ENCODE peak calls at places on chromosomes 1 and 21, in seven cellular contexts. One of them, this sample, is unnamed.

GRCh38 chr1:171645553-171646336 is 6.7 kb downstream of the MYOC start:
- DNase-seq in esophagus muscularis mucosa: peak; percentile 93
- DNase-seq in GM12891: no peak
- DNase-seq in HCT116: no peak
- DNase-seq in suprapubic skin: no peak
- DNase-seq in breast epithelium: no peak
- DNase-seq in stomach: no peak
- DNase-seq in this sample: peak; percentile 97

GRCh38 chr1:107623431-107623830 is 341.5 kb downstream of the VAV3 start:
- DNase-seq in esophagus muscularis mucosa: no peak
- DNase-seq in GM12891: no peak
- DNase-seq in HCT116: no peak
- DNase-seq in suprapubic skin: no peak
- DNase-seq in breast epithelium: no peak
- DNase-seq in stomach: no peak
- DNase-seq in this sample: no peak

GRCh38 chr1:235012436-235013210 is 116.0 kb downstream of the TOMM20 start:
- DNase-seq in esophagus muscularis mucosa: no peak
- DNase-seq in GM12891: no peak
- DNase-seq in HCT116: no peak
- DNase-seq in suprapubic skin: peak; percentile 67
- DNase-seq in breast epithelium: no peak
- DNase-seq in stomach: no peak
- DNase-seq in this sample: no peak

GRCh38 chr1:100188617-100189016 is 10.6 kb upstream of the LRRC39 start:
- DNase-seq in esophagus muscularis mucosa: no peak
- DNase-seq in GM12891: no peak
- DNase-seq in HCT116: no peak
- DNase-seq in suprapubic skin: no peak
- DNase-seq in breast epithelium: no peak
- DNase-seq in stomach: no peak
- DNase-seq in this sample: peak; percentile 67

GRCh38 chr1:49102752-49103151 is 326.1 kb upstream of the BEND5 start:
- DNase-seq in esophagus muscularis mucosa: no peak
- DNase-seq in GM12891: no peak
- DNase-seq in HCT116: no peak
- DNase-seq in suprapubic skin: no peak
- DNase-seq in breast epithelium: no peak
- DNase-seq in stomach: no peak
- DNase-seq in this sample: no peak

GRCh38 chr1:236287757-236288619 is 6.2 kb upstream of the ERO1B start:
- DNase-seq in esophagus muscularis mucosa: no peak
- DNase-seq in GM12891: no peak
- DNase-seq in HCT116: no peak
- DNase-seq in suprapubic skin: no peak
- DNase-seq in breast epithelium: no peak
- DNase-seq in stomach: no peak
- DNase-seq in this sample: peak; percentile 87

GRCh38 chr1:99527078-99527477 is 118.8 kb upstream of the PALMD start:
- DNase-seq in esophagus muscularis mucosa: no peak
- DNase-seq in GM12891: no peak
- DNase-seq in HCT116: no peak
- DNase-seq in suprapubic skin: no peak
- DNase-seq in breast epithelium: no peak
- DNase-seq in stomach: no peak
- DNase-seq in this sample: no peak

GRCh38 chr1:242205622-242206489 is 207.0 kb upstream of the MAP1LC3C start:
- DNase-seq in esophagus muscularis mucosa: no peak
- DNase-seq in GM12891: no peak
- DNase-seq in HCT116: no peak
- DNase-seq in suprapubic skin: no peak
- DNase-seq in breast epithelium: no peak
- DNase-seq in stomach: no peak
- DNase-seq in this sample: no peak

GRCh38 chr1:235093685-235094592 is 34.7 kb downstream of the TOMM20 start:
- DNase-seq in esophagus muscularis mucosa: no peak
- DNase-seq in GM12891: peak; percentile 65
- DNase-seq in HCT116: no peak
- DNase-seq in suprapubic skin: no peak
- DNase-seq in breast epithelium: peak; percentile 71
- DNase-seq in stomach: peak; percentile 86
- DNase-seq in this sample: peak; percentile 85

GRCh38 chr1:163442214-163442765 is 120.5 kb downstream of the NUF2 start:
- DNase-seq in esophagus muscularis mucosa: no peak
- DNase-seq in GM12891: no peak
- DNase-seq in HCT116: no peak
- DNase-seq in suprapubic skin: no peak
- DNase-seq in breast epithelium: no peak
- DNase-seq in stomach: no peak
- DNase-seq in this sample: no peak

GRCh38 chr1:151047925-151048644 is 534 bp downstream of the C1orf56 start:
- DNase-seq in esophagus muscularis mucosa: no peak
- DNase-seq in GM12891: peak; percentile 67
- DNase-seq in HCT116: no peak
- DNase-seq in suprapubic skin: peak; percentile 88
- DNase-seq in breast epithelium: peak; percentile 69
- DNase-seq in stomach: peak; percentile 77
- DNase-seq in this sample: peak; percentile 89

GRCh38 chr1:208089971-208090755 is 154.0 kb downstream of the PLXNA2 start:
- DNase-seq in esophagus muscularis mucosa: no peak
- DNase-seq in GM12891: no peak
- DNase-seq in HCT116: no peak
- DNase-seq in suprapubic skin: no peak
- DNase-seq in breast epithelium: peak; percentile 74
- DNase-seq in stomach: no peak
- DNase-seq in this sample: peak; percentile 74

GRCh38 chr1:111770916-111771315 is 15.2 kb downstream of the DDX20 start:
- DNase-seq in esophagus muscularis mucosa: no peak
- DNase-seq in GM12891: no peak
- DNase-seq in HCT116: no peak
- DNase-seq in suprapubic skin: no peak
- DNase-seq in breast epithelium: no peak
- DNase-seq in stomach: no peak
- DNase-seq in this sample: no peak

GRCh38 chr1:168273575-168273974 is 7.1 kb upstream of the TBX19 start:
- DNase-seq in esophagus muscularis mucosa: no peak
- DNase-seq in GM12891: no peak
- DNase-seq in HCT116: no peak
- DNase-seq in suprapubic skin: no peak
- DNase-seq in breast epithelium: no peak
- DNase-seq in stomach: no peak
- DNase-seq in this sample: no peak

GRCh38 chr1:119453021-119453420 is 38.1 kb downstream of the HSD3B2 start:
- DNase-seq in esophagus muscularis mucosa: no peak
- DNase-seq in GM12891: no peak
- DNase-seq in HCT116: no peak
- DNase-seq in suprapubic skin: no peak
- DNase-seq in breast epithelium: no peak
- DNase-seq in stomach: no peak
- DNase-seq in this sample: no peak

GRCh38 chr1:19969898-19970660 is 9.3 kb downstream of the PLA2G2A start:
- DNase-seq in esophagus muscularis mucosa: no peak
- DNase-seq in GM12891: no peak
- DNase-seq in HCT116: no peak
- DNase-seq in suprapubic skin: no peak
- DNase-seq in breast epithelium: no peak
- DNase-seq in stomach: no peak
- DNase-seq in this sample: no peak

GRCh38 chr1:25567710-25568089 is 24.3 kb downstream of the LDLRAP1 start:
- DNase-seq in esophagus muscularis mucosa: no peak
- DNase-seq in GM12891: no peak
- DNase-seq in HCT116: no peak
- DNase-seq in suprapubic skin: no peak
- DNase-seq in breast epithelium: no peak
- DNase-seq in stomach: no peak
- DNase-seq in this sample: peak; percentile 80

GRCh38 chr21:27423073-27423472 is 456.2 kb upstream of the ADAMTS5 start:
- DNase-seq in esophagus muscularis mucosa: no peak
- DNase-seq in GM12891: no peak
- DNase-seq in HCT116: no peak
- DNase-seq in suprapubic skin: peak; percentile 85
- DNase-seq in breast epithelium: no peak
- DNase-seq in stomach: peak; percentile 38
- DNase-seq in this sample: peak; percentile 80

GRCh38 chr1:37807220-37807554 is 403 bp upstream of the C1orf122 start:
- DNase-seq in esophagus muscularis mucosa: no peak
- DNase-seq in GM12891: no peak
- DNase-seq in HCT116: no peak
- DNase-seq in suprapubic skin: no peak
- DNase-seq in breast epithelium: no peak
- DNase-seq in stomach: no peak
- DNase-seq in this sample: no peak
- TF ChIP-seq POLR2AphosphoS5 in esophagus muscularis mucosa: no peak
- TF ChIP-seq POLR2AphosphoS5 in GM12891: no peak
- TF ChIP-seq POLR2AphosphoS5 in HCT116: no peak
- TF ChIP-seq POLR2AphosphoS5 in suprapubic skin: no peak
- TF ChIP-seq POLR2AphosphoS5 in breast epithelium: no peak
- TF ChIP-seq POLR2AphosphoS5 in stomach: no peak
- TF ChIP-seq POLR2AphosphoS5 in this sample: no peak

DNA sequence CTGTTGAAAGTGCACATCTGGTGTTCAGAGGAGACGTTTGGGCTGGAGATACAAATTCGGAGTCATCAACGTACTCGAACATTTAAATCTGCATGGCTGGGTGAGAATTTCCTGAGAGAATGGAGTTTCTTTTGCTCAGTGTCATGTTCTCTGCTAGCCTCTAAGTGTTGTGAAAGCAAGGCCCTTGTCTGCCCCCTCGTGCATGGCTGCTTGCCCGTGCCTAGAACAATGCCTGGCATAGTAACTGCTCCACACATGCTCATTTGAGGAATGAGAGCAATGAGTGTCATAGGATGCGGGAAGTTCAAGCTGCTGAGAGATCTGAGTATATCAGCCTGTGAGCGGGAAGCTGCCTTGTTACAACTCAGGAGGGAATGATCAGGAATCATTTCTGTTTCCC is 171.1 kb upstream of the CSF3R start:
- DNase-seq in esophagus muscularis mucosa: no peak
- DNase-seq in GM12891: no peak
- DNase-seq in HCT116: no peak
- DNase-seq in suprapubic skin: no peak
- DNase-seq in breast epithelium: no peak
- DNase-seq in stomach: no peak
- DNase-seq in this sample: no peak
- TF ChIP-seq POLR2AphosphoS5 in esophagus muscularis mucosa: peak; percentile 41
- TF ChIP-seq POLR2AphosphoS5 in GM12891: no peak
- TF ChIP-seq POLR2AphosphoS5 in HCT116: no peak
- TF ChIP-seq POLR2AphosphoS5 in suprapubic skin: no peak
- TF ChIP-seq POLR2AphosphoS5 in breast epithelium: no peak
- TF ChIP-seq POLR2AphosphoS5 in stomach: no peak
- TF ChIP-seq POLR2AphosphoS5 in this sample: no peak

GRCh38 chr1:211606914-211607751 is 28.2 kb upstream of the SLC30A1 start:
- DNase-seq in esophagus muscularis mucosa: no peak
- DNase-seq in GM12891: no peak
- DNase-seq in HCT116: no peak
- DNase-seq in suprapubic skin: no peak
- DNase-seq in breast epithelium: no peak
- DNase-seq in stomach: no peak
- DNase-seq in this sample: no peak
- TF ChIP-seq POLR2AphosphoS5 in esophagus muscularis mucosa: no peak
- TF ChIP-seq POLR2AphosphoS5 in GM12891: no peak
- TF ChIP-seq POLR2AphosphoS5 in HCT116: no peak
- TF ChIP-seq POLR2AphosphoS5 in suprapubic skin: no peak
- TF ChIP-seq POLR2AphosphoS5 in breast epithelium: no peak
- TF ChIP-seq POLR2AphosphoS5 in stomach: no peak
- TF ChIP-seq POLR2AphosphoS5 in this sample: no peak

DNA sequence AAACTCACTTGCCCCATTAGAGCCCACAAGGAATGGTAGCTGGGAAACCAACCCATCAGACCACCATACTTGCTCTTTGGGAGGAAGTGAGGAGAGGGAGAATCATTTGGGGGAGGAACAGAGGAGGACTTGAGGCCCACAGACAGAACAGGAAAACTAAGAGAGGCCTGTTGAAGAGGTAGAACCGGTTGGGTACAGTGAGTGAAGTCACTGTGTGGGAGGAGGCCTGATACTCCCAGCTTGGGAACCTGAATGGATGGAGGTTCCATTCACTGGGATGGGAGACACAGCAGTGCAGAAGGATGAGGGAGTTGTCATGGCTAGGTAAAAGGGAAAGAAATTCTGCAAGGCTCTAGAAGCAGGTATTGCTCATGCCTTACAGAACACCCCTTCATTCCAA is 63.4 kb upstream of the PSEN2 start:
- DNase-seq in esophagus muscularis mucosa: no peak
- DNase-seq in GM12891: no peak
- DNase-seq in HCT116: no peak
- DNase-seq in suprapubic skin: no peak
- DNase-seq in breast epithelium: no peak
- DNase-seq in stomach: no peak
- DNase-seq in this sample: peak; percentile 21
- TF ChIP-seq POLR2AphosphoS5 in esophagus muscularis mucosa: no peak
- TF ChIP-seq POLR2AphosphoS5 in GM12891: no peak
- TF ChIP-seq POLR2AphosphoS5 in HCT116: no peak
- TF ChIP-seq POLR2AphosphoS5 in suprapubic skin: no peak
- TF ChIP-seq POLR2AphosphoS5 in breast epithelium: no peak
- TF ChIP-seq POLR2AphosphoS5 in stomach: no peak
- TF ChIP-seq POLR2AphosphoS5 in this sample: no peak

GRCh38 chr1:224358288-224358687 is 1.6 kb downstream of the CNIH4 start:
- DNase-seq in esophagus muscularis mucosa: no peak
- DNase-seq in GM12891: no peak
- DNase-seq in HCT116: no peak
- DNase-seq in suprapubic skin: no peak
- DNase-seq in breast epithelium: no peak
- DNase-seq in stomach: no peak
- DNase-seq in this sample: no peak

GRCh38 chr1:224353975-224354930 is 2.4 kb upstream of the CNIH4 start:
- DNase-seq in esophagus muscularis mucosa: no peak
- DNase-seq in GM12891: no peak
- DNase-seq in HCT116: no peak
- DNase-seq in suprapubic skin: no peak
- DNase-seq in breast epithelium: no peak
- DNase-seq in stomach: no peak
- DNase-seq in this sample: no peak

GRCh38 chr1:224356685-224357625 is at the start of gene CNIH4:
- DNase-seq in esophagus muscularis mucosa: peak; percentile 97
- DNase-seq in GM12891: peak; percentile 93
- DNase-seq in HCT116: peak; percentile 93
- DNase-seq in suprapubic skin: peak; percentile 93
- DNase-seq in breast epithelium: peak; percentile 82
- DNase-seq in stomach: peak; percentile 89
- DNase-seq in this sample: peak; percentile 96

GRCh38 chr1:224359207-224359606 is 2.5 kb downstream of the CNIH4 start:
- DNase-seq in esophagus muscularis mucosa: no peak
- DNase-seq in GM12891: no peak
- DNase-seq in HCT116: no peak
- DNase-seq in suprapubic skin: no peak
- DNase-seq in breast epithelium: no peak
- DNase-seq in stomach: no peak
- DNase-seq in this sample: no peak

DNA sequence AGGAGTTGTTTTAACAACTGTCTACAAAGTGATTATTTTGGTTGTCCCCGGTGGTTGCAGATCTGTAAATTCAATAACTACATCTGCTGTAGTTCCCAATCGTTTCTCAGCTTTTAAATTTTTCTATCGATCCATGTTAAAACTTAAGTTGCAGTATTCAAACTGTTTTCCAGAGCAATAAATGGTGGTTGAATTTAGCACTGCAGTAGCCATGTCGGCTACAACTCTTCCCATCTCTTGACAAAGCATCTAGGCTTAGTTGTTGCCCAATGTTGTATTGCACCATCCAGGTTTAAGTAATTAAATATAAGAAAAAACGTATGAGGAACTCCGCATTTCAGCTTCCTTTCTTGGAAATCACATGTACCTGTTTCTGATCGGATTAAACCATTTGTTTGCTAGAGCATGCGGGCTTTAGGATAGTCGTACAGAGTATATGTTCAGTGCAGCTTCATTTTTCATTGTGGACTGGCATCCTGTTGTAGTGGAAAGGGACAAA is 996 bp downstream of the CNIH4 start:
- DNase-seq in esophagus muscularis mucosa: no peak
- DNase-seq in GM12891: no peak
- DNase-seq in HCT116: no peak
- DNase-seq in suprapubic skin: no peak
- DNase-seq in breast epithelium: no peak
- DNase-seq in stomach: no peak
- DNase-seq in this sample: no peak
- TF ChIP-seq POLR2AphosphoS5 in esophagus muscularis mucosa: no peak
- TF ChIP-seq POLR2AphosphoS5 in GM12891: no peak
- TF ChIP-seq POLR2AphosphoS5 in HCT116: no peak
- TF ChIP-seq POLR2AphosphoS5 in suprapubic skin: peak; percentile 16
- TF ChIP-seq POLR2AphosphoS5 in breast epithelium: no peak
- TF ChIP-seq POLR2AphosphoS5 in stomach: no peak
- TF ChIP-seq POLR2AphosphoS5 in this sample: no peak

This sample was measured in sigmoid colon.